ENCODE peak calls at places on chromosome 17, in nine cellular contexts. C is NCI-H774; O is heart right ventricle; Y is activated gamma-delta T cell treated with anti-CD3 and anti-CD28 coated beads, Interleukin-2, amount 50 U/mL, for 16 hours; E is T-cell; W is naive B cell; X is kidney; G is ascending aorta; L is naive thymus-derived CD8-positive, alpha-beta T cell. S is an unnamed sample.
A peak's percentile ranks its signal among the peaks of the same experiment; 100 is the strongest.

GRCh38 chr17:17567631-17568030 is 23.9 kb downstream of the PEMT start:
- DNase-seq in C (no peak), O (peak; percentile 73), Y (no peak), E (no peak), W (no peak), X (no peak), G (no peak), L (no peak), S (peak; percentile 66)

GRCh38 chr17:81591971-81592370 is 39.8 kb upstream of the FAAP100 start:
- DNase-seq in C (no peak), O (no peak), Y (no peak), E (no peak), W (no peak), X (peak; percentile 44), G (no peak), L (no peak), S (no peak)

GRCh38 chr17:75315541-75316243 is 26.5 kb upstream of the SLC25A19 start:
- DNase-seq in C (no peak), O (no peak), Y (no peak), E (no peak), W (no peak), X (no peak), G (no peak), L (no peak), S (no peak)

GRCh38 chr17:352421-353212 is at the start of gene RPH3AL:
- DNase-seq in C (peak; percentile 33), O (peak; percentile 55), Y (no peak), E (no peak), W (no peak), X (peak; percentile 93), G (no peak), L (no peak), S (no peak)

GRCh38 chr17:43839670-43840101 is 6.7 kb upstream of the MPP3 start:
- DNase-seq in C (peak; percentile 90), O (no peak), Y (no peak), E (no peak), W (no peak), X (no peak), G (no peak), L (no peak), S (peak; percentile 93)

GRCh38 chr17:27430882-27431491 is 25.3 kb upstream of the KSR1 start:
- DNase-seq in C (no peak), O (peak; percentile 44), Y (no peak), E (no peak), W (no peak), X (no peak), G (no peak), L (no peak), S (no peak)

GRCh38 chr17:75239778-75240393 is 21.5 kb downstream of the GGA3 start:
- DNase-seq in C (no peak), O (no peak), Y (no peak), E (no peak), W (no peak), X (no peak), G (no peak), L (no peak), S (no peak)

GRCh38 chr17:57305918-57306317 is 49.6 kb downstream of the MSI2 start:
- DNase-seq in C (no peak), O (no peak), Y (no peak), E (no peak), W (no peak), X (no peak), G (no peak), L (no peak), S (no peak)

GRCh38 chr17:34725008-34725407 is 145.6 kb downstream of the TMEM132E start:
- DNase-seq in C (no peak), O (no peak), Y (no peak), E (no peak), W (no peak), X (no peak), G (no peak), L (no peak), S (no peak)

GRCh38 chr17:19322861-19323260 is 39.7 kb downstream of the B9D1 start:
- DNase-seq in C (no peak), O (no peak), Y (no peak), E (no peak), W (no peak), X (no peak), G (no peak), L (no peak), S (no peak)

GRCh38 chr17:77288115-77288619 is 147.4 kb downstream of the SEC14L1 start:
- DNase-seq in C (no peak), O (no peak), Y (no peak), E (no peak), W (no peak), X (peak; percentile 84), G (no peak), L (no peak), S (no peak)

GRCh38 chr17:66602659-66603363 is 232.1 kb upstream of the CACNG5 start:
- DNase-seq in C (no peak), O (no peak), Y (no peak), E (no peak), W (no peak), X (no peak), G (no peak), L (no peak), S (no peak)

GRCh38 chr17:29007456-29008455 is 1.9 kb upstream of the SEZ6 start:
- DNase-seq in C (no peak), O (no peak), Y (no peak), E (no peak), W (no peak), X (no peak), G (no peak), L (no peak), S (no peak)

GRCh38 chr17:12729086-12729485 is 60.2 kb upstream of the ARHGAP44 start:
- DNase-seq in C (no peak), O (no peak), Y (no peak), E (no peak), W (no peak), X (no peak), G (no peak), L (no peak), S (no peak)

GRCh38 chr17:50026901-50027638 is 28.8 kb upstream of the ITGA3 start:
- DNase-seq in C (peak; percentile 68), O (peak; percentile 87), Y (peak; percentile 75), E (peak; percentile 75), W (peak; percentile 55), X (peak; percentile 91), G (peak; percentile 37), L (peak; percentile 73), S (peak; percentile 12)

GRCh38 chr17:76544916-76545365 is 5.1 kb downstream of the PRCD start:
- DNase-seq in C (no peak), O (no peak), Y (no peak), E (no peak), W (no peak), X (peak; percentile 64), G (no peak), L (no peak), S (no peak)

GRCh38 chr17:76381633-76382304 is 2.6 kb upstream of the SPHK1 start:
- DNase-seq in C (no peak), O (peak; percentile 26), Y (no peak), E (no peak), W (no peak), X (no peak), G (no peak), L (no peak), S (no peak)

GRCh38 chr17:83194761-83195329 is 115.4 kb downstream of the METRNL start:
- DNase-seq in C (no peak), O (peak; percentile 18), Y (no peak), E (no peak), W (no peak), X (peak; percentile 73), G (no peak), L (no peak), S (no peak)

GRCh38 chr17:49646391-49647255 is 31.3 kb downstream of the SPOP start:
- DNase-seq in C (no peak), O (no peak), Y (no peak), E (no peak), W (no peak), X (no peak), G (no peak), L (no peak), S (no peak)

GRCh38 chr17:18361837-18362380 is 1.4 kb downstream of the SHMT1 start:
- DNase-seq in C (no peak), O (no peak), Y (no peak), E (no peak), W (no peak), X (no peak), G (no peak), L (no peak), S (no peak)

GRCh38 chr17:59754547-59754946 is 47.1 kb downstream of the VMP1 start:
- DNase-seq in C (no peak), O (no peak), Y (peak; percentile 3), E (no peak), W (no peak), X (no peak), G (no peak), L (no peak), S (no peak)

GRCh38 chr17:66260688-66261087 is 31.5 kb upstream of the APOH start:
- DNase-seq in C (no peak), O (no peak), Y (no peak), E (no peak), W (no peak), X (no peak), G (no peak), L (no peak), S (no peak)

GRCh38 chr17:42853597-42853967 is 2.6 kb downstream of the AOC3 start:
- DNase-seq in C (no peak), O (no peak), Y (no peak), E (no peak), W (no peak), X (peak; percentile 34), G (no peak), L (no peak), S (no peak)

GRCh38 chr17:69411766-69412165 is 2.7 kb upstream of the MAP2K6 start:
- DNase-seq in C (no peak), O (no peak), Y (no peak), E (no peak), W (no peak), X (no peak), G (no peak), L (no peak), S (no peak)

GRCh38 chr17:61250335-61250890 is 149.2 kb upstream of the TBX2 start:
- DNase-seq in C (no peak), O (no peak), Y (no peak), E (no peak), W (no peak), X (no peak), G (no peak), L (no peak), S (no peak)

GRCh38 chr17:28145348-28145747 is 102.9 kb downstream of the NLK start:
- DNase-seq in C (no peak), O (no peak), Y (no peak), E (no peak), W (no peak), X (no peak), G (no peak), L (no peak), S (no peak)

GRCh38 chr17:75684924-75685323 is 17.8 kb downstream of the SAP30BP start:
- DNase-seq in C (no peak), O (no peak), Y (no peak), E (no peak), W (no peak), X (peak; percentile 53), G (no peak), L (no peak), S (no peak)

GRCh38 chr17:44971776-44972483 is 3.8 kb upstream of the C1QL1 start:
- DNase-seq in C (no peak), O (no peak), Y (peak; percentile 28), E (no peak), W (no peak), X (no peak), G (no peak), L (no peak), S (no peak)

GRCh38 chr17:32266389-32267269 is 997 bp downstream of the RHBDL3 start:
- DNase-seq in C (no peak), O (no peak), Y (no peak), E (peak; percentile 24), W (peak; percentile 57), X (peak; percentile 81), G (no peak), L (peak; percentile 14), S (no peak)

GRCh38 chr17:8408371-8408770 is 10.7 kb upstream of the RNF222 start:
- DNase-seq in C (no peak), O (no peak), Y (no peak), E (no peak), W (no peak), X (peak; percentile 91), G (no peak), L (no peak), S (no peak)

GRCh38 chr17:77428020-77428781 is 287.4 kb downstream of the SEC14L1 start:
- DNase-seq in C (no peak), O (no peak), Y (no peak), E (no peak), W (peak; percentile 74), X (peak; percentile 71), G (no peak), L (no peak), S (no peak)